ENCODE peak calls at places on chromosomes 12 and 14, in six cellular contexts. A, E, Z, R, O and C are unnamed samples.
A peak's percentile ranks its signal among the peaks of the same experiment; 100 is the strongest.

GRCh38 chr14:38880643-38881567 is 222.1 kb downstream of the SEC23A start:
- DNase-seq in R (no peak), E (no peak), O (peak; percentile 1), A (no peak), Z (peak; percentile 28), C (no peak)

GRCh38 chr14:33508663-33509062 is 442.2 kb downstream of the EGLN3 start:
- DNase-seq in O (no peak), A (no peak), Z (no peak), R (no peak), E (no peak), C (no peak)

GRCh38 chr12:21324551-21324950 is 10.2 kb downstream of the SLCO1A2 start:
- DNase-seq in E (no peak), R (no peak), Z (no peak), A (no peak), O (no peak), C (no peak)

GRCh38 chr12:124318336-124319020 is 23.6 kb downstream of the RFLNA start:
- DNase-seq in O (no peak), Z (no peak), A (no peak), E (peak; percentile 60), R (no peak), C (no peak)

GRCh38 chr12:106010746-106011145 is 128.0 kb downstream of the NUAK1 start:
- DNase-seq in O (no peak), Z (no peak), A (no peak), R (no peak), E (no peak), C (no peak)

GRCh38 chr14:44316647-44317432 is 190.2 kb downstream of the FSCB start:
- DNase-seq in E (no peak), Z (peak; percentile 58), R (peak; percentile 23), O (no peak), A (peak; percentile 68), C (no peak)

GRCh38 chr12:52275686-52276085 is 1.2 kb downstream of the KRT86 start:
- DNase-seq in A (no peak), Z (no peak), O (no peak), E (no peak), R (no peak), C (no peak)

GRCh38 chr12:123548107-123548506 is 14.6 kb upstream of the RILPL1 start:
- DNase-seq in E (no peak), O (no peak), R (no peak), Z (no peak), A (no peak), C (no peak)

GRCh38 chr12:31600764-31601163 is 9.8 kb upstream of the DENND5B start:
- DNase-seq in R (no peak), A (no peak), O (no peak), E (no peak), Z (no peak), C (no peak)

GRCh38 chr12:113439606-113440030 is 17.4 kb downstream of the SDSL start:
- DNase-seq in O (peak; percentile 80), Z (peak; percentile 40), A (peak; percentile 74), R (peak; percentile 68), E (peak; percentile 89), C (no peak)

GRCh38 chr14:74546416-74546815 is 52.9 kb downstream of the ISCA2 start:
- DNase-seq in A (no peak), R (no peak), Z (no peak), O (no peak), E (no peak), C (no peak)

GRCh38 chr12:26162174-26162573 is 33.2 kb upstream of the SSPN start:
- DNase-seq in E (no peak), Z (no peak), A (no peak), O (no peak), R (no peak), C (no peak)

GRCh38 chr12:120404271-120404670 is 33.6 kb upstream of the COX6A1 start:
- DNase-seq in A (no peak), O (peak; percentile 42), R (no peak), Z (no peak), E (no peak), C (no peak)

GRCh38 chr12:122421263-122421814 is 1.1 kb downstream of the CLIP1 start:
- DNase-seq in O (peak; percentile 66), A (peak; percentile 49), E (no peak), Z (peak; percentile 82), R (peak; percentile 36), C (no peak)

GRCh38 chr12:52244615-52244994 is 11.6 kb downstream of the KRT7 start:
- DNase-seq in Z (no peak), A (no peak), O (peak; percentile 89), R (no peak), E (no peak), C (no peak)

GRCh38 chr12:6370576-6370935 is 4.8 kb downstream of the SCNN1A start:
- DNase-seq in O (no peak), A (no peak), R (no peak), E (no peak), Z (no peak), C (no peak)

GRCh38 chr12:119556830-119557229 is 36.7 kb upstream of the TMEM233 start:
- DNase-seq in E (no peak), O (no peak), A (no peak), Z (no peak), R (no peak), C (no peak)

GRCh38 chr12:102459314-102459713 is 21.0 kb downstream of the IGF1 start:
- DNase-seq in O (no peak), A (no peak), R (no peak), Z (no peak), E (no peak), C (no peak)

GRCh38 chr12:89999699-90000505 is 291.3 kb upstream of the ATP2B1 start:
- DNase-seq in E (no peak), O (no peak), Z (no peak), R (no peak), A (no peak), C (no peak)

GRCh38 chr14:71687115-71687836 is 245.0 kb upstream of the RGS6 start:
- DNase-seq in R (no peak), A (no peak), Z (no peak), E (no peak), O (no peak), C (no peak)

GRCh38 chr12:127957001-127957660 is 309.8 kb upstream of the TMEM132C start:
- DNase-seq in Z (no peak), A (no peak), R (no peak), E (no peak), O (no peak), C (no peak)

DNA sequence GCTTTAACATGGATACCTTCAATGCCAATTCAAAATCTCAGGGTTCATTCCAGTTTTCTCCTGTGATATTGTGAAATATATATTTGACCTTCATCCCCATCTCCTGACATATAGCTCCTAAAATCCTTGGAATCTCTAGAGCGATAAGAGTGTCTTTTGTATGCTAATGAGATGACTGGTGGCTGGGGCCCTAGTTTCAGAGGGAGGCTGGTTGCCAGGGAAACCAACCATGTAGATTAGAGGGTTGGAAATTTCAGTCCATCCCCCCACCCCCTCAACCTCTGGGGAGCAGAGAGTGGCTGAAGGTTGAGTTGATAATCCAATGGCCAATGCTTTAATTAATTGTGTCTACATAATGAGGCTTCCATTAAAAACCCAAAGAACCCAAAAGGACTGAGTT is 59.4 kb downstream of the SDR9C7 start:
- DNase-seq in O (no peak), A (no peak), Z (no peak), E (no peak), R (no peak), C (no peak)
- H3K4me3 ChIP-seq in O (no peak overlapping the region), A (no peak overlapping the region), Z (no peak overlapping the region), E (peak overlapping the region; percentile 21), R (no peak overlapping the region), C (no peak overlapping the region)

GRCh38 chr12:94806617-94807016 is 156.3 kb upstream of the TMCC3 start:
- DNase-seq in A (no peak), R (no peak), E (no peak), Z (no peak), O (no peak), C (no peak)
- TF ChIP-seq CHD2 in A (no peak), R (no peak), E (no peak), Z (no peak), O (no peak), C (no peak)

GRCh38 chr14:102616799-102617198 is 24.4 kb downstream of the RCOR1 start:
- DNase-seq in O (no peak), R (no peak), A (no peak), E (no peak), Z (peak; percentile 62), C (no peak)

GRCh38 chr14:102606296-102606695 is 13.8 kb downstream of the RCOR1 start:
- DNase-seq in A (no peak), R (no peak), O (no peak), E (no peak), Z (no peak), C (peak; percentile 68)

GRCh38 chr14:102616318-102616717 is 23.9 kb downstream of the RCOR1 start:
- DNase-seq in O (no peak), R (no peak), A (no peak), Z (no peak), E (no peak), C (no peak)

GRCh38 chr14:102608064-102608446 is 15.6 kb downstream of the RCOR1 start:
- DNase-seq in Z (no peak), E (no peak), R (no peak), A (no peak), O (no peak), C (peak; percentile 79)

GRCh38 chr14:102610968-102611811 is 18.7 kb downstream of the RCOR1 start:
- DNase-seq in R (no peak), A (no peak), Z (no peak), E (no peak), O (no peak), C (peak; percentile 48)
- H3K4me3 ChIP-seq in R (no peak overlapping the region), A (no peak overlapping the region), Z (no peak overlapping the region), E (no peak overlapping the region), O (no peak overlapping the region), C (peak overlapping the region; percentile 41)

GRCh38 chr12:49054524-49054923 is 6.1 kb downstream of the KMT2D start:
- DNase-seq in A (no peak), R (no peak), Z (no peak), E (no peak), O (peak; percentile 12), C (no peak)

GRCh38 chr12:49054096-49054495 is 6.5 kb downstream of the KMT2D start:
- DNase-seq in E (no peak), Z (no peak), A (no peak), R (no peak), O (no peak), C (no peak)

GRCh38 chr12:49057888-49058287 is 2.7 kb downstream of the KMT2D start:
- DNase-seq in E (no peak), O (peak; percentile 13), Z (no peak), R (no peak), A (no peak), C (no peak)

GRCh38 chr12:49055092-49055491 is 5.5 kb downstream of the KMT2D start:
- DNase-seq in A (no peak), R (no peak), O (no peak), E (no peak), Z (no peak), C (no peak)

DNA sequence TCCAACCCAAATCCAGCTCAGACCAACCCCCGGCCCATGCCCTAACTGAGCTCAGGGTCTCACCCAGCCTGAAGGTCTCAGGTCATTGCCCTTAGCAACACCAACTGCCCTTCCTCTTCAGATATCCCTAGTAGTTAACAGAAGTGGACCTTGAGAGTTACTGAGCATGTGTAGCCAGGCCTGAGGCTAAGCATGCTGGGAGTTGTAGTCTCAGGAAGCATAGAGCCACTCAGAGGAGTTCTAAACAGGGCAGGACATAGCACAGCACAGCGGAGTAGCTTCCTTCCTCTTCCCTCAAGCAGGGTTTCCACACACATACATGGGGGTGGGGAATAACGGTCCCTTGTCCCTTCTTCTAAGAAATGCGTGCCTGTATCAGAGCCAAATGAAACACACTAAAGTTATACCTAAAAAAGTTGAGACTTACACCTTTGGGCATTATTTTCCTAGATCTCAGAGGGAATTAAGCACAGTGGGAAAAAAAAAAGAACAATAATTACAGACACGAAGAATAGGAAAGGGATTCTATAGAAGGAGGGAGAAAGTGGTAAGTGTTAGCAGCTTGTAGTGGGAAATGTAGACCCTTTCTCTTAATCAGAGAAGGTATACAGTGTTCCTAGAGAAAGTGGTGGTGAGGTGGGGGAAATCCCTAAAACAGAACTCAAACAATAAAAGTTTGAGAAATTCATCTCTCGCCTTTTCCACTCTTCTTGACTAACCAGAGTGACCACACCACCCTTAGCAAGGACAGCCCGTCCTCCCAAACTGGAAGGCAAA is 4.4 kb downstream of the KMT2D start:
- DNase-seq in Z (peak; percentile 62), O (peak; percentile 81), A (peak; percentile 75), R (peak; percentile 84), E (no peak), C (peak; percentile 65)
- TF ChIP-seq CHD2 in Z (no peak), O (no peak), A (no peak), R (no peak), E (no peak), C (peak; percentile 49)